ENCODE peak calls at places on chromosome 1, in ten cellular contexts. J is GM12865; W is lung; Z is GM23338; V is CD8-positive, alpha-beta T cell; C is heart right ventricle; G is brain microvascular endothelial cell; X is pancreas; I is fibroblast of lung; U is transverse colon. Q is an unnamed sample.

GRCh38 chr1:26704629-26705028 is 8.8 kb downstream of the ARID1A start:
- DNase-seq in G (no peak), C (no peak), V (no peak), I (no peak), W (no peak), U (no peak), Z (no peak), X (no peak), J (no peak), Q (no peak)

GRCh38 chr1:211547710-211548109 is 31.3 kb downstream of the SLC30A1 start:
- DNase-seq in I (no peak), C (no peak), W (no peak), V (no peak), G (no peak), Z (no peak), U (no peak), X (no peak), J (no peak), Q (no peak)

GRCh38 chr1:118302145-118302544 is 117.1 kb upstream of the SPAG17 start:
- DNase-seq in Z (peak), I (no peak), X (no peak), G (no peak), C (no peak), V (no peak), U (no peak), W (no peak), J (no peak), Q (no peak)

GRCh38 chr1:116721608-116722007 is 32.6 kb upstream of the CD2 start:
- DNase-seq in W (no peak), C (no peak), X (no peak), I (no peak), J (no peak), G (no peak), Z (no peak), U (no peak), V (no peak), Q (no peak)

GRCh38 chr1:108816049-108816882 is 40.6 kb downstream of the AKNAD1 start:
- DNase-seq in G (peak), V (no peak), Z (peak), W (peak), J (no peak), X (peak), I (peak), C (peak), U (peak), Q (peak)

GRCh38 chr1:37682334-37682987 is 9.9 kb upstream of the CDCA8 start:
- DNase-seq in J (peak), X (peak), U (peak), V (peak), G (peak), Z (peak), I (peak), C (peak), W (peak), Q (no peak)

GRCh38 chr1:106755682-106756406 is 300.6 kb upstream of the PRMT6 start:
- DNase-seq in G (peak), I (peak), X (no peak), W (no peak), J (no peak), V (no peak), C (no peak), Z (no peak), U (no peak), Q (no peak)

GRCh38 chr1:153447498-153448170 is 12.8 kb downstream of the S100A7 start:
- DNase-seq in X (no peak), U (no peak), W (no peak), G (peak), V (no peak), J (no peak), Z (no peak), C (no peak), I (peak), Q (peak)

GRCh38 chr1:228141871-228142615 is 2.0 kb downstream of the GUK1 start:
- DNase-seq in G (no peak), Z (no peak), W (no peak), V (peak), U (no peak), J (no peak), C (no peak), I (no peak), X (peak), Q (no peak)

GRCh38 chr1:159430985-159431384 is 1.0 kb upstream of the OR10J4 start:
- DNase-seq in Z (no peak), J (no peak), V (no peak), U (no peak), X (no peak), I (no peak), G (no peak), W (no peak), C (no peak), Q (no peak)

GRCh38 chr1:236451796-236452373 is 57.8 kb downstream of the EDARADD start:
- DNase-seq in X (peak), Z (peak), W (no peak), U (peak), J (peak), G (no peak), V (peak), C (no peak), I (no peak), Q (no peak)

GRCh38 chr1:184389446-184389845 is 2.6 kb downstream of the C1orf21 start:
- DNase-seq in C (no peak), I (no peak), G (no peak), W (no peak), V (no peak), J (no peak), U (no peak), X (no peak), Z (no peak), Q (no peak)

GRCh38 chr1:178091986-178092745 is 1.7 kb upstream of the RASAL2 start:
- DNase-seq in W (no peak), C (no peak), J (no peak), U (no peak), G (no peak), V (no peak), I (no peak), X (no peak), Z (no peak), Q (no peak)

GRCh38 chr1:32265846-32266245 is 14.8 kb downstream of the LCK start:
- DNase-seq in G (no peak), V (no peak), C (no peak), J (no peak), I (no peak), X (no peak), W (no peak), U (no peak), Z (no peak), Q (no peak)
- H3K4me3 ChIP-seq in G (no peak), V (no peak), C (no peak), J (no peak), I (no peak), X (no peak), W (no peak), U (no peak), Z (no peak), Q (no peak)

DNA sequence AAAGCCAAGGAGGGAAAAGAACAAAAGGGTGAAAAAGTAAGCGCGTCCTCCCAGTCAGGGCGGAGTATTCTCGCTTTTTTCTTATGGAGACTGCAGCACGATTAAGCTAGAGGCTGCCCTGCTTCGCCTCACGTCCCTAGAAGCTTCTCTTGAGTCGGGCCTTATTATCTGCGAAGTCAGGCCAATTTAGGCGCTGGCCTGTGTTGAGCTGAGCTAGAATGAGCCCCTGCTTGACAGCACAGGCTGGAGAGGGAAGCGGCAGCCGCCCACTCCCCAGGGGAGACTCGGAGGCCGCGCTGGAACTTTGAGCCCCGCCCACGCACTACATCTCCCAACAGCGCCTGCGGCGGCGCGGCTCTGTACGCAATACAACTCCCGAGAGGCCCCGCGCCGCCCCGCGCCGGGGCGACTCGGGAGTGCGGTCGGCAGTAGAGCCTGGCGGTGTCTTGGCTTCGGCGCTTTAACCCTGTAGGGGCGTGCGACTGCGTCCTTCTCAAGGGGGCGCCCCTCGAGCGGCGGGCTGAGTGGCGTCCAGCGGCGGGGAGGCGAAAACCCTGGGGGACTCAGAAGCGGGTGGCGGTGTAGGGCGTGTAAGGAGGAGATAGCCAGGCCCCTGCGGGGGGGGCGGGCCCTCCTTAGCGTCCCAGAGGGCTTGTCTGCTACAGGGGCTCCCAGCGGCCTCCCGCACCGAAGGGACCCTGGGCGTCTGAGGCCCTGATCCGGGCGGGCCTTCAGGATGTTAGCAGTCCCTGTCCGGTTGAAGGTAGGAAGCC is 888 bp downstream of the ZNF436 start:
- DNase-seq in I (peak), X (peak), U (peak), C (peak), V (peak), J (peak), W (peak), Z (peak), G (peak), Q (no peak)
- TF ChIP-seq CTCF in I (no peak), X (no peak), U (no peak), C (peak), V (no peak), J (peak), W (no peak), Z (peak), G (peak), Q (peak)

GRCh38 chr1:55212349-55213028 is 2.7 kb downstream of the USP24 start:
- DNase-seq in I (no peak), J (no peak), G (no peak), W (no peak), Z (peak), U (no peak), V (peak), C (no peak), X (no peak), Q (no peak)
- H3K4me3 ChIP-seq in I (peak), J (peak), G (no peak), W (no peak), Z (peak), U (no peak), V (peak), C (peak), X (peak), Q (peak)

GRCh38 chr1:42927920-42928505 is 30.7 kb downstream of the SLC2A1 start:
- DNase-seq in U (no peak), W (no peak), C (no peak), X (no peak), Z (no peak), V (no peak), G (no peak), I (no peak), J (peak), Q (no peak)

GRCh38 chr1:42925132-42925769 is 33.4 kb downstream of the SLC2A1 start:
- DNase-seq in I (no peak), V (no peak), X (no peak), W (no peak), J (peak), U (no peak), Z (no peak), G (no peak), C (no peak), Q (no peak)

GRCh38 chr1:42927274-42927841 is 31.3 kb downstream of the SLC2A1 start:
- DNase-seq in V (no peak), C (no peak), G (no peak), I (no peak), Z (no peak), W (no peak), J (no peak), X (no peak), U (no peak), Q (no peak)

GRCh38 chr1:42926235-42926869 is 32.3 kb downstream of the SLC2A1 start:
- DNase-seq in C (no peak), J (no peak), V (no peak), U (no peak), Z (no peak), G (no peak), W (no peak), X (no peak), I (no peak), Q (no peak)

DNA sequence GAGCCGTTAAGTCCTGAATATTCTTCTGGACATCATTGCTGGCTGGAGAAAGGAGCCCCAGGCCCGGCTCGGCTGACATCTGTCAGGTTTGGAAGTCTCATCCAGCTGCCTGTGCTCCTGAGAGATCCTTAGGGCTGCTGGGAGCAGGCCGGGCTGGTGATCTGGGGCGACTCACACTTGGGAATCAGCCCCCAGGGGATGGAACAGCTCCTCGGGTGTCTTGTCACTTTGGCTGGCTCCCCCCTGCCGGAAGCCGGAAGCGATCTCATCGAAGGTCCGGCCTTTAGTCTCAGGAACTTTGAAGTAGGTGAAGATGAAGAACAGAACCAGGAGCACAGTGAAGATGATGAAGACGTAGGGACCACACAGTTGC is 31.8 kb downstream of the SLC2A1 start:
- DNase-seq in U (no peak), G (no peak), V (no peak), Z (no peak), X (no peak), J (no peak), W (no peak), C (no peak), I (no peak), Q (no peak)
- TF ChIP-seq CTCF in U (no peak), G (no peak), V (no peak), Z (no peak), X (no peak), J (no peak), W (no peak), C (no peak), I (no peak), Q (no peak)

GRCh38 chr1:25561426-25562100 is 18.2 kb downstream of the LDLRAP1 start:
- DNase-seq in W (no peak), I (no peak), V (peak), C (no peak), J (no peak), X (no peak), U (no peak), Z (no peak), G (no peak), Q (no peak)

GRCh38 chr1:25562101-25562927 is 18.9 kb downstream of the LDLRAP1 start:
- DNase-seq in Z (no peak), V (peak), J (peak), C (no peak), W (no peak), I (no peak), G (no peak), X (no peak), U (peak), Q (no peak)

GRCh38 chr1:25563330-25564215 is 20.2 kb downstream of the LDLRAP1 start:
- DNase-seq in Z (no peak), X (no peak), W (no peak), U (no peak), V (no peak), C (no peak), J (no peak), I (no peak), G (no peak), Q (no peak)

GRCh38 chr1:25564777-25565176 is 21.4 kb downstream of the LDLRAP1 start:
- DNase-seq in U (no peak), W (no peak), V (no peak), X (no peak), I (no peak), G (no peak), C (no peak), J (no peak), Z (no peak), Q (no peak)

GRCh38 chr1:25562928-25563283 is 19.5 kb downstream of the LDLRAP1 start:
- DNase-seq in V (peak), U (no peak), C (no peak), J (no peak), G (no peak), W (no peak), I (no peak), X (no peak), Z (no peak), Q (no peak)
- H3K4me3 ChIP-seq in V (peak), U (no peak), C (no peak), J (no peak), G (no peak), W (no peak), I (no peak), X (no peak), Z (no peak), Q (no peak)

GRCh38 chr1:6473156-6473555 is 7.2 kb upstream of the TNFRSF25 start:
- DNase-seq in Z (no peak), U (no peak), I (no peak), C (no peak), J (no peak), V (no peak), X (no peak), W (no peak), G (no peak), Q (no peak)

GRCh38 chr1:6471969-6472368 is 6.0 kb upstream of the TNFRSF25 start:
- DNase-seq in U (peak), J (no peak), C (no peak), V (no peak), X (peak), Z (no peak), G (no peak), I (no peak), W (peak), Q (no peak)

GRCh38 chr1:6472391-6472790 is 6.4 kb upstream of the TNFRSF25 start:
- DNase-seq in V (no peak), W (no peak), J (no peak), G (no peak), I (no peak), C (no peak), Z (no peak), X (no peak), U (no peak), Q (no peak)

GRCh38 chr1:6470132-6471085 is 4.4 kb upstream of the TNFRSF25 start:
- DNase-seq in C (no peak), W (no peak), G (no peak), V (no peak), Z (peak), X (peak), J (no peak), I (no peak), U (no peak), Q (no peak)

DNA sequence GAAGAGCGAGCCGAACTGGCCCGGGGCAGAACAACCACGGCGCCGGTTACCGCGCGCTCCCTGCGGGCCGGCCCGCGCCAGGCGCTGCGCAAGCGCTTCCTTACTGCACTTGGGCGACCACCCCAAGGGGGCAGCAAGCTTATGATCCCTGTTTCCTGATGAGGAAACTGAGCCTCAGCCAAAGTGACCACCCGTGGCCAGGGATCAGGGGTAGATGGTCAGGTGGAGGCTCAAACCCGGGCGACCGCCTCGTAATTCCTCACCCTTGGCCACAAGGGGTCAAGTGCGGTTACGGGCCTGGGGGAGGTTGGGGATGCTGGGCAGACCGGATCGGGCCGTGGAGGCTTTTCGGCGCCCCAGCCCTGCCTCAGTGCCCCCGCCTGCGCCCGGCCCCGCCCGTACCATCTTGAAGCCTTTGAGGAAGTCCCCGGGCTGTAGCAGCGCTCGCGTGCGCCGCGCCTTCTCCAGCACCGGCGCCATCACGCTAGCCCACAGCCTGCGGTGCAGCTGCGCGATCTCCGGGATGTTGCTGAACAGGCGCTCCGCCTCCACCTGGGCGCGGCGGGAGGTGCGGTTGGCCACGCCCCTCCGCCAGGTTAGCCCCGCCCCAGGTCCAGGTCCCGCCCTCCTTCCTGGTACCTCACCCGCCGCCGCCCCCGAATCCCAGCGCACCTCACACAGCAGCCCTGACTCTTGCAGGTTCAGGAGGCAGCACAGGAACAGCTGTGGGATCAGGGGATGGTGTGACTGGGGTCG is 5.3 kb upstream of the TNFRSF25 start:
- DNase-seq in G (no peak), J (no peak), X (peak), I (no peak), V (no peak), U (peak), W (no peak), Z (peak), C (no peak), Q (no peak)
- TF ChIP-seq CTCF in G (no peak), J (no peak), X (no peak), I (no peak), V (no peak), U (no peak), W (no peak), Z (peak), C (no peak), Q (no peak)

Q was measured in HFF-Myc.